ENCODE peak calls at places on chromosomes 5 and 9, in seven cellular contexts. U is HTR-8/SVneo; D is CD4-positive, alpha-beta memory T cell; C is mesendoderm; P is putamen; O is EL; M is activated T-cell treated with anti-CD3 and anti-CD28 coated beads, Interleukin-2, amount 50 U/mL, for 72 hours. W is an unnamed sample.

GRCh38 chr5:32339198-32339597 is 26.5 kb upstream of the MTMR12 start:
- DNase-seq in U (no peak), D (no peak), C (peak; percentile 79), P (no peak), O (peak; percentile 31), M (no peak), W (no peak)

GRCh38 chr5:139636975-139637408 is 11.2 kb upstream of the CXXC5 start:
- DNase-seq in U (no peak), D (no peak), C (no peak), P (no peak), O (peak; percentile 51), M (peak; percentile 64), W (no peak)

GRCh38 chr9:35726876-35727438 is 5.0 kb downstream of the TLN1 start:
- DNase-seq in U (no peak), D (peak; percentile 16), C (no peak), P (peak; percentile 80), O (peak; percentile 54), M (peak; percentile 35), W (no peak)

GRCh38 chr5:28369418-28369817 is 1331.0 kb upstream of the CDH9 start:
- DNase-seq in U (no peak), D (no peak), C (no peak), P (no peak), O (no peak), M (no peak), W (no peak)

GRCh38 chr9:93035821-93036351 is 22.6 kb upstream of the SUSD3 start:
- DNase-seq in U (no peak), D (no peak), C (no peak), P (no peak), O (no peak), M (no peak), W (no peak)

GRCh38 chr5:96455789-96456188 is 22.7 kb upstream of the PCSK1 start:
- DNase-seq in U (no peak), D (no peak), C (no peak), P (no peak), O (no peak), M (no peak), W (no peak)

GRCh38 chr5:128020012-128020411 is 63.6 kb upstream of the SLC12A2 start:
- DNase-seq in U (no peak), D (no peak), C (no peak), P (no peak), O (no peak), M (no peak), W (no peak)

GRCh38 chr5:170430871-170431437 is 41.8 kb upstream of the KCNMB1 start:
- DNase-seq in U (no peak), D (no peak), C (no peak), P (no peak), O (peak; percentile 21), M (no peak), W (no peak)

GRCh38 chr5:135916638-135917263 is 21.1 kb upstream of the IL9 start:
- DNase-seq in U (no peak), D (peak; percentile 18), C (no peak), P (peak; percentile 9), O (no peak), M (peak; percentile 26), W (no peak)

GRCh38 chr5:87302061-87302460 is 34.4 kb downstream of the RASA1 start:
- DNase-seq in U (no peak), D (no peak), C (no peak), P (no peak), O (peak; percentile 43), M (no peak), W (no peak)

GRCh38 chr5:159642379-159642778 is 273.9 kb upstream of the ADRA1B start:
- DNase-seq in U (no peak), D (no peak), C (no peak), P (no peak), O (no peak), M (no peak), W (no peak)

GRCh38 chr5:170782438-170782837 is 1.1 kb upstream of the GABRP start:
- DNase-seq in U (no peak), D (no peak), C (no peak), P (no peak), O (no peak), M (no peak), W (no peak)

GRCh38 chr5:57559110-57559635 is 76.6 kb upstream of the ACTBL2 start:
- DNase-seq in U (no peak), D (no peak), C (no peak), P (no peak), O (no peak), M (no peak), W (no peak)

GRCh38 chr5:55463613-55464012 is 71.2 kb downstream of the PLPP1 start:
- DNase-seq in U (no peak), D (no peak), C (no peak), P (no peak), O (no peak), M (no peak), W (no peak)

GRCh38 chr9:108271646-108272349 is 584.0 kb downstream of the ACTL7B start:
- DNase-seq in U (no peak), D (no peak), C (peak; percentile 75), P (no peak), O (peak; percentile 73), M (no peak), W (no peak)

GRCh38 chr5:13212843-13213242 is 731.6 kb downstream of the DNAH5 start:
- DNase-seq in U (no peak), D (no peak), C (no peak), P (no peak), O (no peak), M (no peak), W (no peak)

GRCh38 chr9:133135193-133135745 is 14.2 kb upstream of the RALGDS start:
- DNase-seq in U (peak; percentile 85), D (no peak), C (no peak), P (no peak), O (peak; percentile 96), M (peak; percentile 93), W (no peak)

GRCh38 chr5:142017832-142018427 is 5.1 kb upstream of the GNPDA1 start:
- DNase-seq in U (no peak), D (no peak), C (no peak), P (no peak), O (peak; percentile 24), M (peak; percentile 43), W (no peak)

GRCh38 chr5:78887384-78888118 is 97.6 kb downstream of the ARSB start:
- DNase-seq in U (no peak), D (no peak), C (no peak), P (no peak), O (no peak), M (peak; percentile 32), W (no peak)

GRCh38 chr9:87711857-87712800 is 13.8 kb upstream of the CTSL start:
- DNase-seq in U (no peak), D (no peak), C (peak; percentile 90), P (no peak), O (peak; percentile 90), M (no peak), W (no peak)

GRCh38 chr5:51378061-51378409 is 5.2 kb upstream of the ISL1 start:
- DNase-seq in U (no peak), D (no peak), C (no peak), P (no peak), O (no peak), M (no peak), W (no peak)

GRCh38 chr5:133396724-133397123 is 215.6 kb downstream of the FSTL4 start:
- DNase-seq in U (no peak), D (no peak), C (no peak), P (no peak), O (no peak), M (no peak), W (no peak)

GRCh38 chr9:124042168-124042775 is 30.7 kb downstream of the LHX2 start:
- DNase-seq in U (no peak), D (no peak), C (no peak), P (no peak), O (no peak), M (no peak), W (no peak)

GRCh38 chr5:14136228-14136627 is 6.9 kb upstream of the TRIO start:
- DNase-seq in U (no peak), D (no peak), C (no peak), P (no peak), O (no peak), M (no peak), W (no peak)

GRCh38 chr5:9468070-9468388 is 77.8 kb downstream of the SEMA5A start:
- DNase-seq in U (peak; percentile 69), D (no peak), C (peak; percentile 50), P (no peak), O (peak; percentile 92), M (no peak), W (no peak)

GRCh38 chr5:133229931-133230664 is 178.3 kb downstream of the HSPA4 start:
- DNase-seq in U (no peak), D (no peak), C (no peak), P (no peak), O (no peak), M (no peak), W (no peak)

GRCh38 chr9:79694676-79695400 is 123.1 kb downstream of the TLE4 start:
- DNase-seq in U (peak; percentile 21), D (no peak), C (peak; percentile 85), P (no peak), O (peak; percentile 92), M (no peak), W (no peak)

GRCh38 chr9:92749071-92749933 is 15.3 kb downstream of the BICD2 start:
- DNase-seq in U (no peak), D (no peak), C (no peak), P (peak; percentile 86), O (no peak), M (no peak), W (no peak)

GRCh38 chr5:172097356-172097755 is 90.7 kb downstream of the STK10 start:
- DNase-seq in U (no peak), D (no peak), C (no peak), P (peak; percentile 65), O (no peak), M (no peak), W (no peak)

GRCh38 chr9:24257726-24258125 is 288.0 kb downstream of the IZUMO3 start:
- DNase-seq in U (peak; percentile 0), D (no peak), C (no peak), P (no peak), O (no peak), M (no peak), W (no peak)

GRCh38 chr5:54234304-54234938 is 76.0 kb downstream of the ARL15 start:
- DNase-seq in U (peak; percentile 46), D (no peak), C (peak; percentile 34), P (no peak), O (peak; percentile 48), M (no peak), W (peak; percentile 7)

GRCh38 chr5:140076788-140077187 is 33.7 kb upstream of the NRG2 start:
- DNase-seq in U (no peak), D (no peak), C (no peak), P (no peak), O (no peak), M (no peak), W (no peak)

W was measured in GM19239.